ENCODE peak calls at places on chromosomes 5 and 9, in seven cellular contexts. S is MM.1S; G is stimulated activated CD8-positive, alpha-beta memory T cell treated with anti-CD3 and anti-CD28 coated beads, Interleukin-7, amount 100 ng/mL, for 48 hours; E is effector memory CD4-positive, alpha-beta T cell; M is iris pigment epithelial cell; C is H4; T is GM13976. X is an unnamed sample.

GRCh38 chr5:148978370-148979103 is 84.3 kb downstream of the SH3TC2 start:
- DNase-seq in S (no peak), G (no peak), E (no peak), M (no peak), C (no peak), T (no peak), X (no peak)

GRCh38 chr5:1354491-1355033 is 9.7 kb upstream of the CLPTM1L start:
- DNase-seq in S (no peak), G (no peak), E (no peak), M (no peak), C (no peak), T (no peak), X (no peak)

GRCh38 chr5:154042751-154043150 is 4.0 kb downstream of the MFAP3 start:
- DNase-seq in S (no peak), G (no peak), E (no peak), M (peak), C (no peak), T (no peak), X (no peak)

GRCh38 chr5:5343581-5343980 is 78.9 kb upstream of the ICE1 start:
- DNase-seq in S (no peak), G (no peak), E (no peak), M (no peak), C (no peak), T (no peak), X (no peak)

GRCh38 chr5:66144799-66145390 is 795 bp downstream of the SREK1 start:
- DNase-seq in S (no peak), G (no peak), E (no peak), M (no peak), C (no peak), T (peak), X (no peak)

GRCh38 chr5:3604501-3604900 is 8.9 kb downstream of the IRX1 start:
- DNase-seq in S (no peak), G (no peak), E (no peak), M (no peak), C (no peak), T (no peak), X (no peak)

GRCh38 chr9:27176971-27177370 is 67.9 kb downstream of the TEK start:
- DNase-seq in S (no peak), G (no peak), E (no peak), M (no peak), C (no peak), T (no peak), X (no peak)

GRCh38 chr5:179287631-179288030 is 57.6 kb downstream of the ADAMTS2 start:
- DNase-seq in S (no peak), G (no peak), E (no peak), M (no peak), C (no peak), T (no peak), X (no peak)

GRCh38 chr9:111316796-111317195 is 13.2 kb downstream of the OR2K2 start:
- DNase-seq in S (no peak), G (no peak), E (no peak), M (no peak), C (no peak), T (no peak), X (no peak)

X was measured in activated T-helper 2 cell treated with anti-CD3 and anti-CD28 coated beads, Interferon-gamma antibody, Interleukin-2, Interleukin-4, amounts not matched to agents 10 μg/mL and 5 μg/mL and 100 μg/mL, durations not matched to agents 14 hours and 24 hours and 36 hours.